ENCODE peak calls at places on chromosomes 1 and 21, in four cellular contexts. T is HEK293T, E is WTC11, G is HCT116. A is an unnamed sample.

GRCh38 chr1:10578070-10578469 is 103.3 kb downstream of the PEX14 start:
- DNase-seq in T (no peak), E (no peak), G (no peak), A (no peak)

GRCh38 chr1:23727362-23727811 is 15.9 kb upstream of the ELOA start:
- DNase-seq in T (no peak), G (no peak), E (no peak), A (no peak)

GRCh38 chr1:151994956-151995355 is 1.3 kb upstream of the S100A10 start:
- DNase-seq in T (no peak), E (no peak), G (peak), A (no peak)

GRCh38 chr21:27134513-27134912 is 167.6 kb upstream of the ADAMTS5 start:
- DNase-seq in T (no peak), G (no peak), E (no peak), A (no peak)

GRCh38 chr1:1123581-1124507 is 8.0 kb upstream of the C1orf159 start:
- DNase-seq in G (no peak), T (no peak), E (no peak), A (no peak)

GRCh38 chr1:33093004-33093403 is 12.1 kb downstream of the AZIN2 start:
- DNase-seq in T (peak), E (peak), G (no peak), A (no peak)

GRCh38 chr1:54220004-54220811 is 20.2 kb downstream of the MRPL37 start:
- DNase-seq in T (no peak), E (no peak), G (no peak), A (no peak)

GRCh38 chr1:119510046-119510445 is 3.0 kb downstream of the HSD3B1 start:
- DNase-seq in G (no peak), T (no peak), E (no peak), A (no peak)

GRCh38 chr1:196655494-196655893 is 3.7 kb downstream of the CFH start:
- DNase-seq in E (no peak), T (no peak), G (no peak), A (no peak)

GRCh38 chr21:25509862-25510261 is 97.4 kb downstream of the MRPL39 start:
- DNase-seq in E (no peak), G (no peak), T (no peak), A (no peak)

GRCh38 chr1:211688421-211688820 is 13.0 kb upstream of the NEK2 start:
- DNase-seq in G (no peak), E (no peak), T (no peak), A (no peak)

GRCh38 chr1:25587290-25587689 is 29.3 kb upstream of the MAN1C1 start:
- DNase-seq in E (no peak), T (no peak), G (no peak), A (no peak)

GRCh38 chr1:203117611-203118575 is 9.6 kb upstream of the ADORA1 start:
- DNase-seq in T (peak), E (peak), G (peak), A (peak)

GRCh38 chr1:89525169-89525855 is 683 bp downstream of the LRRC8B start:
- DNase-seq in G (peak), E (peak), T (peak), A (no peak)

GRCh38 chr1:112960381-112960780 is 4.4 kb upstream of the SLC16A1 start:
- DNase-seq in E (no peak), T (no peak), G (no peak), A (no peak)

GRCh38 chr21:31967334-31967733 is 94.5 kb downstream of the HUNK start:
- DNase-seq in G (no peak), T (no peak), E (no peak), A (no peak)

GRCh38 chr21:41879190-41879998 is at the start of gene PRDM15:
- DNase-seq in G (peak), E (peak), T (peak), A (no peak)

GRCh38 chr1:186492531-186493291 is 31.8 kb upstream of the PDC start:
- DNase-seq in E (no peak), T (no peak), G (no peak), A (no peak)

GRCh38 chr1:9592510-9593075 is 3.9 kb downstream of the TMEM201 start:
- DNase-seq in G (no peak), E (no peak), T (no peak), A (no peak)

GRCh38 chr1:83860506-83861221 is 138.3 kb downstream of the TTLL7 start:
- DNase-seq in T (peak), E (peak), G (peak), A (peak)

GRCh38 chr1:14767075-14767474 is 168.6 kb downstream of the KAZN start:
- DNase-seq in G (no peak), T (no peak), E (no peak), A (no peak)

GRCh38 chr1:172537827-172538391 is 5.0 kb downstream of the SUCO start:
- DNase-seq in E (no peak), G (no peak), T (no peak), A (no peak)

GRCh38 chr1:23904748-23905357 is 8.3 kb downstream of the CNR2 start:
- DNase-seq in G (no peak), E (no peak), T (no peak), A (no peak)

GRCh38 chr1:29639156-29639736 is 402.9 kb downstream of the PTPRU start:
- DNase-seq in T (no peak), E (no peak), G (peak), A (peak)

GRCh38 chr21:28160378-28160777 is 832.3 kb downstream of the LTN1 start:
- DNase-seq in E (no peak), T (no peak), G (no peak), A (no peak)

GRCh38 chr1:206472454-206472853 is 2.2 kb downstream of the IKBKE start:
- DNase-seq in T (no peak), E (peak), G (no peak), A (no peak)

GRCh38 chr1:225963735-225964530 is 22.9 kb upstream of the LEFTY2 start:
- DNase-seq in E (no peak), T (no peak), G (no peak), A (no peak)

GRCh38 chr1:93081716-93082115 is 2.6 kb downstream of the MTF2 start:
- DNase-seq in G (no peak), E (no peak), T (no peak), A (no peak)

GRCh38 chr1:46520063-46520911 is 30.7 kb downstream of the DMBX1 start:
- DNase-seq in G (peak), E (peak), T (no peak), A (no peak)

GRCh38 chr21:15084668-15085067 is 19.9 kb upstream of the NRIP1 start:
- DNase-seq in G (no peak), E (no peak), T (no peak), A (no peak)

GRCh38 chr21:26097475-26097874 is 73.1 kb downstream of the APP start:
- DNase-seq in G (no peak), E (no peak), T (no peak), A (no peak)

GRCh38 chr1:36328713-36329112 is 5.3 kb upstream of the EVA1B start:
- DNase-seq in G (no peak), T (no peak), E (no peak), A (no peak)

GRCh38 chr1:36328088-36328480 is 4.6 kb upstream of the EVA1B start:
- DNase-seq in G (no peak), E (no peak), T (no peak), A (no peak)

GRCh38 chr1:36327421-36328087 is 4.1 kb upstream of the EVA1B start:
- DNase-seq in T (no peak), E (no peak), G (no peak), A (no peak)

GRCh38 chr1:36324322-36324802 is 917 bp upstream of the EVA1B start:
- DNase-seq in E (no peak), T (no peak), G (no peak), A (no peak)

GRCh38 chr1:36326499-36326898 is 3.1 kb upstream of the EVA1B start:
- DNase-seq in E (no peak), G (no peak), T (no peak), A (no peak)
- TF ChIP-seq SP1 in E (no peak), G (no peak), T (no peak), A (no peak)

GRCh38 chr1:234361102-234361603 is 12.1 kb upstream of the COA6 start:
- DNase-seq in G (no peak), T (no peak), E (no peak), A (no peak)
- TF ChIP-seq SP1 in G (no peak), T (no peak), E (no peak), A (no peak)

GRCh38 chr21:16388911-16389515 is 659.2 kb downstream of the USP25 start:
- DNase-seq in T (no peak), G (no peak), E (no peak), A (no peak)
- TF ChIP-seq SP1 in T (no peak), G (no peak), E (no peak), A (no peak)

DNA sequence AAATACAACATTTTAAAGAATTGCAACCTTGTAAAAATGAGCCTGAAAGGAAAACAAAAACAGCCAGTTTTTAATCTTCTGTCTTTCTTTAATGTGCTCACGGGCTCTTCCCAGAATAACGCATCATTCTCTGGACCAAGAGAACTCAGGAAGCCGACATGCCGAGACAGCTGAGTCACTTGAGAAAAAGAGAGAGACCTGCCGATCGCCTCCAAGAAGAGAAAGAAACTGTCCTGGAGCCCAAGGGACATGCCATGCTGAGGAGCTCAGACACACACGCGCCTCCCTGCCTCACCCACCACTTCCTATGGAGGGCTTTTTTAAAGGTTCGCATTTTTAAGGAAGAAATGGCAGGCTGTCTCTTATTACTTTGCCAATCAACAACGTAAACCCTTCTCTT is 176.4 kb downstream of the ZNF281 start:
- DNase-seq in G (no peak), E (no peak), T (no peak), A (no peak)
- TF ChIP-seq SP1 in G (no peak), E (no peak), T (no peak), A (no peak)

GRCh38 chr1:27862671-27863551 is 9.4 kb upstream of the THEMIS2 start:
- DNase-seq in G (no peak), T (no peak), E (no peak), A (no peak)
- TF ChIP-seq SP1 in G (no peak), T (no peak), E (no peak), A (no peak)

A was measured in H1.